ENCODE peak calls at places on chromosomes 6 and 20, in five cellular contexts. One of them, this sample, is unnamed. For H3K36me3, the result is how much of the 10 kb centered on the place peaks cover.

GRCh38 chr6:110493253-110493800 is 16.9 kb upstream of the SLC22A16 start:
- DNase-seq in mucosa of descending colon: no peak
- DNase-seq in cardiac muscle cell: no peak
- DNase-seq in upper lobe of right lung: no peak
- DNase-seq in heart left ventricle: no peak
- DNase-seq in this sample: no peak

GRCh38 chr6:1901556-1901955 is 291.8 kb downstream of the FOXC1 start:
- DNase-seq in upper lobe of right lung: no peak
- DNase-seq in heart left ventricle: no peak
- DNase-seq in mucosa of descending colon: no peak
- DNase-seq in cardiac muscle cell: peak
- DNase-seq in this sample: no peak

GRCh38 chr6:158609455-158610155 is 34.9 kb downstream of the DYNLT1 start:
- DNase-seq in heart left ventricle: no peak
- DNase-seq in cardiac muscle cell: no peak
- DNase-seq in mucosa of descending colon: no peak
- DNase-seq in upper lobe of right lung: no peak
- DNase-seq in this sample: no peak

GRCh38 chr20:44646023-44646640 is 5.4 kb downstream of the ADA start:
- DNase-seq in heart left ventricle: no peak
- DNase-seq in mucosa of descending colon: no peak
- DNase-seq in cardiac muscle cell: peak
- DNase-seq in upper lobe of right lung: no peak
- DNase-seq in this sample: no peak

GRCh38 chr6:3355358-3356055 is 96.8 kb downstream of the PSMG4 start:
- DNase-seq in heart left ventricle: no peak
- DNase-seq in cardiac muscle cell: no peak
- DNase-seq in upper lobe of right lung: no peak
- DNase-seq in mucosa of descending colon: no peak
- DNase-seq in this sample: peak

GRCh38 chr6:142322504-142323198 is 20.8 kb downstream of the ADGRG6 start:
- DNase-seq in cardiac muscle cell: no peak
- DNase-seq in heart left ventricle: no peak
- DNase-seq in mucosa of descending colon: no peak
- DNase-seq in upper lobe of right lung: no peak
- DNase-seq in this sample: no peak

GRCh38 chr20:41230136-41230535 is 87.4 kb downstream of the ZHX3 start:
- DNase-seq in upper lobe of right lung: no peak
- DNase-seq in mucosa of descending colon: no peak
- DNase-seq in heart left ventricle: no peak
- DNase-seq in cardiac muscle cell: no peak
- DNase-seq in this sample: no peak

GRCh38 chr6:160300076-160300695 is 41.6 kb upstream of the SLC22A2 start:
- DNase-seq in heart left ventricle: peak
- DNase-seq in upper lobe of right lung: no peak
- DNase-seq in cardiac muscle cell: no peak
- DNase-seq in mucosa of descending colon: peak
- DNase-seq in this sample: no peak

GRCh38 chr20:21308340-21308739 is 5.2 kb downstream of the XRN2 start:
- DNase-seq in cardiac muscle cell: no peak
- DNase-seq in heart left ventricle: no peak
- DNase-seq in mucosa of descending colon: no peak
- DNase-seq in upper lobe of right lung: no peak
- DNase-seq in this sample: no peak
- H3K4me3 ChIP-seq in cardiac muscle cell: no peak
- H3K4me3 ChIP-seq in heart left ventricle: no peak
- H3K4me3 ChIP-seq in mucosa of descending colon: no peak
- H3K4me3 ChIP-seq in upper lobe of right lung: no peak
- H3K4me3 ChIP-seq in this sample: no peak

GRCh38 chr6:16437095-16437494 is 198.7 kb downstream of the GMPR start:
- DNase-seq in cardiac muscle cell: no peak
- DNase-seq in mucosa of descending colon: no peak
- DNase-seq in heart left ventricle: no peak
- DNase-seq in upper lobe of right lung: no peak
- DNase-seq in this sample: no peak

GRCh38 chr6:16432075-16433032 is 194.0 kb downstream of the GMPR start:
- DNase-seq in upper lobe of right lung: no peak
- DNase-seq in cardiac muscle cell: peak
- DNase-seq in heart left ventricle: no peak
- DNase-seq in mucosa of descending colon: no peak
- DNase-seq in this sample: no peak

GRCh38 chr6:16436550-16436949 is 198.2 kb downstream of the GMPR start:
- DNase-seq in upper lobe of right lung: no peak
- DNase-seq in cardiac muscle cell: no peak
- DNase-seq in mucosa of descending colon: no peak
- DNase-seq in heart left ventricle: no peak
- DNase-seq in this sample: no peak

GRCh38 chr6:16433338-16433737 is 195.0 kb downstream of the GMPR start:
- DNase-seq in mucosa of descending colon: no peak
- DNase-seq in cardiac muscle cell: no peak
- DNase-seq in heart left ventricle: no peak
- DNase-seq in upper lobe of right lung: no peak
- DNase-seq in this sample: no peak

DNA sequence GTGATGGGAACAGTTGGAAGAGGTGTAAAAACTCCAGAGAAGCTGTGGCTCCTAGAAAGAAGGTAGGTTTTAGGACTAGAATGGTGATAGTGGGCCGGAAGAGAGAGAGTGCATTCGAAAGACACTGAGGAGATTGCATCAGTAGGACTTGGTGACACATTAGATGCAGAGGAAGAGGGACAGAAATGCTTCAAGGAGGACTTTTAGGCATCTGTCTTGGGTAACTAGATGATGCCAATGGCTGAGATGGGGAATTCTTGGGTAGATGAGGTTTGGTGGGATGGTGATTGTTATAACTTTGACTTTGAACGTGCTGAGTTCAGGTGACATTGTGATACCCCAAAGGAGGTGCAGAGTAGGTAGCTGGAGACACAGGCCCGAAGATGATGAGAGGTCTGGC is 196.5 kb downstream of the GMPR start:
- DNase-seq in upper lobe of right lung: no peak
- DNase-seq in mucosa of descending colon: no peak
- DNase-seq in heart left ventricle: no peak
- DNase-seq in cardiac muscle cell: no peak
- DNase-seq in this sample: no peak
- H3K36me3 ChIP-seq in upper lobe of right lung: under half
- H3K36me3 ChIP-seq in mucosa of descending colon: under half
- H3K36me3 ChIP-seq in heart left ventricle: under half
- H3K36me3 ChIP-seq in cardiac muscle cell: under half
- H3K36me3 ChIP-seq in this sample: under half

DNA sequence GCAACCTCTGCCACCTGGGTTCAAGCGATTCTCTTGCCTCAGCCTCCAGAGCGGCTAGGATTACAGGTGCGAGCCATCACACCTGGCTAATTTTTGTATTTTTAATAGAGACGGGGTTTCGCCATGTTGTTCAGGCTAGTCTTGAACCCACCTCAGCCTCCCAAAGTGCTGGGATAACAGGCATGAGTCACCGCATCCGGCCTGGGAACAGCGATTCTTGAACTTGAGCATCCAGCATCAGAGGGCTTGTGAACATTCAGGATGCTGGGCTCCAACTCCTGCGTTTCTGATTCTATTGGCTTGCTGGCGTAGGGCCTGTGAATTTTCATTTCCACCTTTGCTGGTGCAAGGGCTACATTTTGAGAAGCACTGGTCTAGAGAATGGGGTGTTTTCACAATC is 24.5 kb upstream of the PIM1 start:
- DNase-seq in heart left ventricle: no peak
- DNase-seq in upper lobe of right lung: no peak
- DNase-seq in cardiac muscle cell: peak
- DNase-seq in mucosa of descending colon: no peak
- DNase-seq in this sample: no peak
- TF ChIP-seq CTCF in heart left ventricle: no peak
- TF ChIP-seq CTCF in upper lobe of right lung: no peak
- TF ChIP-seq CTCF in cardiac muscle cell: no peak
- TF ChIP-seq CTCF in mucosa of descending colon: no peak
- TF ChIP-seq CTCF in this sample: no peak

GRCh38 chr6:107435798-107436197 is 23.6 kb downstream of the PDSS2 start:
- DNase-seq in cardiac muscle cell: peak
- DNase-seq in upper lobe of right lung: no peak
- DNase-seq in heart left ventricle: no peak
- DNase-seq in mucosa of descending colon: no peak
- DNase-seq in this sample: no peak

GRCh38 chr6:107436881-107437280 is 22.5 kb downstream of the PDSS2 start:
- DNase-seq in upper lobe of right lung: no peak
- DNase-seq in cardiac muscle cell: no peak
- DNase-seq in heart left ventricle: no peak
- DNase-seq in mucosa of descending colon: no peak
- DNase-seq in this sample: no peak

GRCh38 chr6:107441706-107442105 is 17.7 kb downstream of the PDSS2 start:
- DNase-seq in upper lobe of right lung: no peak
- DNase-seq in mucosa of descending colon: no peak
- DNase-seq in cardiac muscle cell: no peak
- DNase-seq in heart left ventricle: no peak
- DNase-seq in this sample: no peak

GRCh38 chr6:107440935-107441334 is 18.4 kb downstream of the PDSS2 start:
- DNase-seq in heart left ventricle: no peak
- DNase-seq in upper lobe of right lung: no peak
- DNase-seq in mucosa of descending colon: no peak
- DNase-seq in cardiac muscle cell: no peak
- DNase-seq in this sample: no peak

DNA sequence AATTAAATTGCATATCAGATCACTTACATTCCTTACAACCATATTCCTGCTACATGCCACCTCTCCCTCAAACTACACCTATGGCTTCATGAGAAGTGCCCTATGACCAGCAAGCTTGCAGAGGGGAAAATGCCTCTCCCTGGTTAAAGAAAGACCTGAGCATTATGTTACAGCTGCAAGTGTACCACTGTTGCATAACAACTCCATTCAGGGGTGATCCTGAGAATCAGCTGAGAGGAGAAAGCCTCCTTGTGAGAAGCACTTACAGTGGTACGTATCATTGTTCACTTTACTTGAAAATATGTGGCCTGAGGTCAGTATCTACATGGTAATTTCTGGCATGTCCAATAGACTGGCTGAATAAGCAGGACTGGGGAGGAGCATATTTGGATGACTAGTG is 19.9 kb downstream of the PDSS2 start:
- DNase-seq in mucosa of descending colon: no peak
- DNase-seq in heart left ventricle: no peak
- DNase-seq in upper lobe of right lung: no peak
- DNase-seq in cardiac muscle cell: no peak
- DNase-seq in this sample: no peak
- H3K4me3 ChIP-seq in mucosa of descending colon: no peak
- H3K4me3 ChIP-seq in heart left ventricle: no peak
- H3K4me3 ChIP-seq in upper lobe of right lung: no peak
- H3K4me3 ChIP-seq in cardiac muscle cell: no peak
- H3K4me3 ChIP-seq in this sample: no peak

GRCh38 chr6:34865107-34865506 is 22.7 kb downstream of the TAF11 start:
- DNase-seq in heart left ventricle: no peak
- DNase-seq in upper lobe of right lung: no peak
- DNase-seq in mucosa of descending colon: no peak
- DNase-seq in cardiac muscle cell: peak
- DNase-seq in this sample: no peak

GRCh38 chr6:34867484-34867883 is 20.4 kb downstream of the TAF11 start:
- DNase-seq in heart left ventricle: no peak
- DNase-seq in cardiac muscle cell: peak
- DNase-seq in upper lobe of right lung: no peak
- DNase-seq in mucosa of descending colon: no peak
- DNase-seq in this sample: no peak

GRCh38 chr6:34866509-34866908 is 21.3 kb downstream of the TAF11 start:
- DNase-seq in mucosa of descending colon: no peak
- DNase-seq in cardiac muscle cell: no peak
- DNase-seq in heart left ventricle: no peak
- DNase-seq in upper lobe of right lung: no peak
- DNase-seq in this sample: no peak

GRCh38 chr6:34859951-34860350 is 27.9 kb downstream of the TAF11 start:
- DNase-seq in heart left ventricle: no peak
- DNase-seq in upper lobe of right lung: no peak
- DNase-seq in cardiac muscle cell: no peak
- DNase-seq in mucosa of descending colon: no peak
- DNase-seq in this sample: no peak

GRCh38 chr6:34864007-34864406 is 23.8 kb downstream of the TAF11 start:
- DNase-seq in heart left ventricle: no peak
- DNase-seq in cardiac muscle cell: no peak
- DNase-seq in upper lobe of right lung: no peak
- DNase-seq in mucosa of descending colon: no peak
- DNase-seq in this sample: no peak
- H3K36me3 ChIP-seq in heart left ventricle: half or more
- H3K36me3 ChIP-seq in cardiac muscle cell: under half
- H3K36me3 ChIP-seq in upper lobe of right lung: half or more
- H3K36me3 ChIP-seq in mucosa of descending colon: under half
- H3K36me3 ChIP-seq in this sample: half or more

GRCh38 chr6:55841341-55841740 is 34.0 kb downstream of the BMP5 start:
- DNase-seq in mucosa of descending colon: no peak
- DNase-seq in cardiac muscle cell: no peak
- DNase-seq in heart left ventricle: no peak
- DNase-seq in upper lobe of right lung: no peak
- DNase-seq in this sample: no peak
- TF ChIP-seq CTCF in mucosa of descending colon: no peak
- TF ChIP-seq CTCF in cardiac muscle cell: no peak
- TF ChIP-seq CTCF in heart left ventricle: no peak
- TF ChIP-seq CTCF in upper lobe of right lung: no peak
- TF ChIP-seq CTCF in this sample: no peak

This sample was measured in WERI-Rb-1.